ENCODE peak calls at places on chromosomes 6 and 20, in six cellular contexts. T is mammary epithelial cell, Z is GM13976, W is cardiac muscle cell, Y is heart right ventricle, O is epithelial cell of proximal tubule. D is an unnamed sample.

GRCh38 chr20:23116301-23117089 is 30.4 kb upstream of the CD93 start:
- DNase-seq in T (peak), O (no peak), Y (no peak), Z (no peak), W (peak), D (no peak)

GRCh38 chr20:51097334-51098176 is 74.6 kb upstream of the KCNG1 start:
- DNase-seq in Z (no peak), W (no peak), O (no peak), T (no peak), Y (no peak), D (no peak)

GRCh38 chr6:13201336-13201735 is 127.0 kb downstream of the TBC1D7 start:
- DNase-seq in T (no peak), O (no peak), Y (no peak), Z (no peak), W (no peak), D (no peak)

GRCh38 chr6:20302702-20303251 is 90.5 kb upstream of the MBOAT1 start:
- DNase-seq in Y (no peak), W (peak), O (peak), T (no peak), Z (no peak), D (no peak)

GRCh38 chr20:23776067-23776771 is 25.5 kb upstream of the CST1 start:
- DNase-seq in T (no peak), W (no peak), O (no peak), Y (no peak), Z (no peak), D (peak)

GRCh38 chr20:48776306-48776705 is 51.5 kb downstream of the PREX1 start:
- DNase-seq in Z (no peak), W (no peak), O (no peak), Y (no peak), T (peak), D (no peak)

GRCh38 chr6:43951756-43952675 is 175.2 kb downstream of the MRPL14 start:
- DNase-seq in Z (no peak), T (no peak), Y (no peak), W (no peak), O (no peak), D (peak)

GRCh38 chr20:6169251-6169650 is 46.4 kb upstream of the FERMT1 start:
- DNase-seq in T (peak), Z (no peak), W (no peak), O (no peak), Y (no peak), D (no peak)

GRCh38 chr20:4836935-4837334 is 115.2 kb downstream of the PRND start:
- DNase-seq in W (no peak), O (no peak), T (no peak), Y (no peak), Z (no peak), D (no peak)

GRCh38 chr20:45842169-45842812 is 8.7 kb downstream of the SNX21 start:
- DNase-seq in Z (peak), T (no peak), O (no peak), Y (no peak), W (no peak), D (no peak)

GRCh38 chr6:89667872-89668556 is 29.5 kb upstream of the LYRM2 start:
- DNase-seq in T (no peak), O (no peak), W (no peak), Z (no peak), Y (no peak), D (no peak)

GRCh38 chr6:156583083-156583482 is 194.1 kb upstream of the ARID1B start:
- DNase-seq in T (no peak), Z (no peak), Y (no peak), O (no peak), W (no peak), D (no peak)

GRCh38 chr20:16477632-16478031 is 95.6 kb downstream of the KIF16B start:
- DNase-seq in Z (no peak), T (no peak), W (no peak), O (no peak), Y (no peak), D (no peak)

GRCh38 chr20:44706371-44707258 is 8.6 kb upstream of the CCN5 start:
- DNase-seq in Z (no peak), T (peak), O (no peak), Y (no peak), W (no peak), D (no peak)

GRCh38 chr20:44805335-44805734 is 5.0 kb downstream of the RIMS4 start:
- DNase-seq in W (no peak), Y (no peak), T (no peak), Z (no peak), O (no peak), D (peak)

GRCh38 chr6:151634336-151634720 is 140.5 kb downstream of the CCDC170 start:
- DNase-seq in Z (no peak), Y (no peak), T (no peak), O (no peak), W (no peak), D (no peak)

GRCh38 chr6:45791600-45792168 is 224.0 kb downstream of the CLIC5 start:
- DNase-seq in W (no peak), O (peak), T (peak), Z (no peak), Y (no peak), D (no peak)

GRCh38 chr20:9409352-9409751 is 105.0 kb upstream of the LAMP5 start:
- DNase-seq in T (peak), W (no peak), Y (no peak), O (no peak), Z (no peak), D (no peak)

GRCh38 chr6:47360388-47360787 is 50.7 kb upstream of the TNFRSF21 start:
- DNase-seq in T (no peak), O (no peak), Z (no peak), W (no peak), Y (no peak), D (no peak)

GRCh38 chr6:22800451-22800850 is 231.1 kb downstream of the HDGFL1 start:
- DNase-seq in T (no peak), O (no peak), W (no peak), Y (no peak), Z (no peak), D (no peak)

GRCh38 chr6:158517581-158517980 is 42.3 kb upstream of the TMEM181 start:
- DNase-seq in Z (peak), O (no peak), T (no peak), Y (no peak), W (no peak), D (peak)

GRCh38 chr6:22099241-22099640 is 197.6 kb downstream of the PRL start:
- DNase-seq in W (no peak), Z (no peak), O (no peak), Y (no peak), T (no peak), D (no peak)

GRCh38 chr6:145929037-145929633 is 35.0 kb downstream of the SHPRH start:
- DNase-seq in O (no peak), W (peak), Z (peak), T (peak), Y (no peak), D (no peak)

GRCh38 chr6:163457637-163458561 is 43.4 kb downstream of the QKI start:
- DNase-seq in T (peak), W (peak), Z (no peak), Y (no peak), O (peak), D (no peak)

GRCh38 chr20:51137461-51137860 is 114.6 kb upstream of the KCNG1 start:
- DNase-seq in Z (no peak), W (no peak), T (no peak), O (no peak), Y (no peak), D (peak)

GRCh38 chr6:105163186-105163585 is 16.6 kb downstream of the POPDC3 start:
- DNase-seq in W (no peak), O (no peak), Z (no peak), T (no peak), Y (no peak), D (no peak)

GRCh38 chr6:101114703-101115102 is 233.6 kb upstream of the ASCC3 start:
- DNase-seq in O (peak), T (peak), Z (peak), Y (no peak), W (peak), D (no peak)

GRCh38 chr6:82612475-82612874 is 248.9 kb downstream of the TPBG start:
- DNase-seq in T (no peak), Y (no peak), O (no peak), W (no peak), Z (no peak), D (no peak)

GRCh38 chr6:36598739-36599318 is 4.7 kb downstream of the SRSF3 start:
- DNase-seq in T (no peak), Y (no peak), W (no peak), O (no peak), Z (no peak), D (no peak)

GRCh38 chr6:38113810-38114577 is 294.5 kb downstream of the ZFAND3 start:
- DNase-seq in Z (no peak), T (no peak), W (no peak), Y (no peak), O (no peak), D (no peak)

GRCh38 chr6:142698751-142699150 is 246.2 kb downstream of the HIVEP2 start:
- DNase-seq in O (no peak), Z (no peak), Y (no peak), T (no peak), W (no peak), D (peak)

GRCh38 chr6:55943329-55943728 is 67.9 kb upstream of the BMP5 start:
- DNase-seq in Z (no peak), Y (no peak), T (no peak), O (peak), W (no peak), D (no peak)

GRCh38 chr6:56050530-56050929 is 175.1 kb upstream of the BMP5 start:
- DNase-seq in Y (no peak), W (no peak), Z (no peak), T (no peak), O (no peak), D (no peak)

GRCh38 chr6:141451176-141451507 is 681.6 kb upstream of the GJE1 start:
- DNase-seq in Y (no peak), W (no peak), Z (no peak), O (peak), T (no peak), D (peak)

GRCh38 chr20:51788822-51789221 is 13.5 kb downstream of the SALL4 start:
- DNase-seq in O (no peak), T (no peak), Z (no peak), Y (no peak), W (no peak), D (no peak)

GRCh38 chr6:80605165-80605989 is 498.9 kb downstream of the BCKDHB start:
- DNase-seq in O (no peak), Z (no peak), W (peak), T (peak), Y (no peak), D (no peak)

GRCh38 chr20:1819311-1820136 is 75.7 kb upstream of the SIRPA start:
- DNase-seq in W (no peak), Z (no peak), T (no peak), O (no peak), Y (no peak), D (peak)

GRCh38 chr6:144986271-144986670 is 701.1 kb downstream of the UTRN start:
- DNase-seq in Z (no peak), T (no peak), W (no peak), Y (no peak), O (peak), D (no peak)

GRCh38 chr6:116111552-116112528 is 11.2 kb downstream of the NT5DC1 start:
- DNase-seq in Z (no peak), Y (no peak), W (peak), T (peak), O (no peak), D (peak)

GRCh38 chr20:43322851-43323250 is 133.1 kb upstream of the PTPRT start:
- DNase-seq in Y (no peak), T (no peak), W (no peak), O (no peak), Z (no peak), D (no peak)

GRCh38 chr6:166862978-166863530 is 93.3 kb downstream of the RNASET2 start:
- DNase-seq in Z (no peak), O (no peak), W (no peak), Y (no peak), T (no peak), D (no peak)

GRCh38 chr6:166861961-166862286 is 94.4 kb downstream of the RNASET2 start:
- DNase-seq in O (no peak), Z (no peak), Y (no peak), T (no peak), W (no peak), D (no peak)

GRCh38 chr6:166864333-166864732 is 92.0 kb downstream of the RNASET2 start:
- DNase-seq in W (no peak), O (no peak), Z (no peak), T (no peak), Y (no peak), D (no peak)

GRCh38 chr6:166861304-166861703 is 95.0 kb downstream of the RNASET2 start:
- DNase-seq in Z (no peak), W (no peak), Y (no peak), O (no peak), T (no peak), D (no peak)

DNA sequence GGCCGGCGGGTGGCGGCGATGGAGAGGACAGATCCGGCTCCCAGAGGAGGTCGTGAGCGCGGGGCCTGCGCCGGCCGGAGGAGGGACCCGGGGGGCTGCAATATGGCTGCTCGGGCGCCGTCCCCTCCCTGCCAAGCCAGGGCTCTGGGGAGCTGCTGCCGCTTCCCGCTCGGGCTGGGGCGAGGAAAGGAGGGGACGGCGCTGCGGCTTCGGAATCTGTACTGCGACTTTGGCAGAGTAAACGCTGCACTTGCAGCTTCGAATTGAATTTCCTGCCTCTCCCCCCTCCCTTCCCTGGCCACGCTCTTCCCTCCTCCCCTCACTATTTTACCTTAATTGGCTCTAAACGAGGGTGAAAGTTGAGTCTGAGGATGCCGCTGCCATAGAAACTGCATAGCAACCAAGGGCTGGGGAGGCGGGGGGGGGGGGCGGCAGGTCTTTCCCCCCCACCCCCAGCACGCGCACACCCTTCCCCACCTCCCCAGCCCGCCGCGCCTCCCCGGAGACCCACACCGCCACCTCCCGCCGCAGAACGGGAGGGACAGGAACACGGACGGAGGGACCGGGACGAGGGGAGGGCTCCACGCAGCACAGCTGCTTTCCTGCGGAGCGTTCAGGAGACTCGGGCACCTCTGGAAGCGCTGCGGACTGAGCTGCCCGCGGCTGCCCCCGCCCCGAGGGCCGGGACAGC is 93.9 kb downstream of the RNASET2 start:
- DNase-seq in T (no peak), W (peak), Y (peak), Z (peak), O (no peak), D (peak)
- TF ChIP-seq CTCF in T (no peak), W (no peak), Y (no peak), Z (peak), O (no peak), D (no peak)

DNA sequence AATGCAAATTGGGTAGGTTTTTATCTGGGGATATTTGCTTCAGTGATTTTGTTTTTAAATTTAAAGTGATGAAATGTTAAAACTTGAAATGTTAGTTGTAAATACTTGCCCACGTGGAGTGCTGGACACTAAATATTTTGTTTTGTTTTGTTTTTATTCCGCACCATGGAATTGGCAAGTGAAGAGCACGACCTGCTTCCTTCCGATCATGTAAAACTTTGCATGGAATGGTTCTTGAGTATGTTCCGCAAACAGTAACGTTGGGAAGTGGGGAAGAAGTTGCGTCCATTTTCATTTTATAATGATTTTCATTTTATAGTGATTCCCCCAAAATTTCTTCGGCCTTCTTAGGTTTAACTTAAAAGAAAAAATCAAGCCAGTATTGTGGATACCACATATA is 773 bp downstream of the IRAK1BP1 start:
- DNase-seq in W (no peak), T (peak), Z (no peak), O (no peak), Y (no peak), D (no peak)
- TF ChIP-seq CTCF in W (no peak), T (no peak), Z (no peak), O (no peak), Y (no peak), D (no peak)

GRCh38 chr20:11045412-11046175 is 371.8 kb upstream of the JAG1 start:
- DNase-seq in Z (no peak), W (no peak), Y (no peak), T (no peak), O (no peak), D (no peak)
- TF ChIP-seq CTCF in Z (no peak), W (no peak), Y (no peak), T (no peak), O (no peak), D (no peak)

DNA sequence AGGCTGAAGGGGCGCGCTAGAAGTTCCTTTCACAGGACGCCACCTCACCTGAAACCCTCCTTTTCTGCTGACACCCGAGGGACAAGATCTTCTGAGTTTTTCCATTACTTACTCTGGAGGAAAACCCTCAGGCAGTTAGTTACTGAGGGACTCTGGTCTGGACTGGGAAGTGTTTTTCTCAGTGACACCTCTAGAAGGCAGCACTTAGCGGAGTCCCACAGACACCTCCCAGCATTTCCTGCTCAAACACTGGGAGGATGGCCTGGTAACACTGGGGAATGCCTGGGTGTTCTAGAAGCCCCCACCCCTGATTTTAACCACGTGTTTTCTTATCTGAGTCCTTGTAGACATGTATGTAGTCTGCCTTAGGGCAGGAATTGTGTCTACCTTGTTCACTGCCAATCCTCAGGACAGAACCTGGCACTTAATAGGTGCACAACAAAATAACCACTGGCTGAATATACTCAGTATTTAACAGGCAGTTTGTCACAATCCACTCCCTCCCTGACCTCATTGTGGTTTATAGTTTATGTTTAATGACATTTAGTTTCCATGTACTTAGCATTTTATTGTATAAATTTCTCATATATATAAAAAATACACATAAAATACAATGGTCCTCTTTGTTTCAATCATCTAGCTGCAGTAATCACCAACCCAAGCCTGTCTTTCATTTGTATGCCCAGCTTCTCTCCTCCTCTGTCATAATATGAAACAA is 4.8 kb downstream of the GSTA3 start:
- DNase-seq in Y (no peak), O (no peak), T (no peak), Z (no peak), W (no peak), D (peak)
- TF ChIP-seq CTCF in Y (no peak), O (peak), T (peak), Z (peak), W (peak), D (peak)

GRCh38 chr20:59770851-59771250 is 162.6 kb downstream of the SYCP2 start:
- DNase-seq in O (no peak), W (no peak), Y (no peak), Z (no peak), T (no peak), D (no peak)

GRCh38 chr20:59771506-59772372 is 161.7 kb downstream of the SYCP2 start:
- DNase-seq in Y (peak), Z (no peak), O (no peak), T (no peak), W (no peak), D (peak)

GRCh38 chr20:59767656-59768055 is 163.3 kb downstream of the PHACTR3 start:
- DNase-seq in Z (no peak), W (no peak), Y (no peak), O (no peak), T (no peak), D (no peak)

GRCh38 chr20:59772373-59772705 is 161.1 kb downstream of the SYCP2 start:
- DNase-seq in Y (no peak), T (no peak), W (no peak), Z (no peak), O (no peak), D (no peak)

GRCh38 chr20:59770270-59770669 is 163.2 kb downstream of the SYCP2 start:
- DNase-seq in Z (no peak), Y (no peak), W (no peak), T (no peak), O (no peak), D (peak)
- TF ChIP-seq CTCF in Z (peak), Y (no peak), W (no peak), T (peak), O (peak), D (peak)

GRCh38 chr20:64145458-64146300 is 18.6 kb upstream of the MYT1 start:
- DNase-seq in Y (no peak), Z (no peak), W (no peak), O (no peak), T (no peak), D (peak)
- TF ChIP-seq CTCF in Y (no peak), Z (no peak), W (no peak), O (peak), T (no peak), D (peak)

DNA sequence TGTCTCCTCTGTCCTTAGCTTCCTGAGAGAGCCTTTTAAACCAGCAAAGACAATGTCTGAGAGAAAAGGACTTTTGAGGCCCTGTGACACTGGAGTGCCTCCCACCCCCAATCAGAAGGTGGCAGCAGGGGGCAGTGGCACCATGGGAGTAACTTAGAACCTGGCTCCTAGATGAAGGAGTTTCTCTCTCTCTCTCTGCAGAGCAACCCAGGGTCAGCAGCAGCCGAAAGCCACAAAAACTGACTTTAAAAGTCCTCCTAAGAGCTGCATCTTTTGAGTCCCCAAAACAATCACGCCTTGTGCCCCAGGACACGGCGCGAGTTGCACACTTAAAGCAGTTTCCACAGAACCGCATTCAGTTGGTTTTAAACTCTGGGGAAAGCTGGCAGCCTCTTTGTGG is 5.3 kb upstream of the TCP11 start:
- DNase-seq in T (peak), W (peak), Y (peak), Z (no peak), O (no peak), D (peak)
- TF ChIP-seq CTCF in T (peak), W (peak), Y (peak), Z (peak), O (peak), D (peak)

GRCh38 chr6:168032383-168032760 is 34.9 kb downstream of the KIF25 start:
- DNase-seq in Y (no peak), T (peak), W (no peak), O (no peak), Z (no peak), D (no peak)
- TF ChIP-seq CTCF in Y (no peak), T (peak), W (peak), O (peak), Z (no peak), D (peak)